ENCODE peak calls at places on chromosomes 2 and 18, in nine cellular contexts. O, M, P, R, J, W, G, I and U are unnamed samples. For H3K4me1, the result is how much of the 10 kb centered on the place peaks cover.

GRCh38 chr2:43305537-43305936 is 79.1 kb upstream of the ZFP36L2 start:
- DNase-seq in O (peak), M (no peak), P (peak), R (peak), J (no peak), W (peak), G (no peak), I (peak), U (no peak)

GRCh38 chr2:181394741-181395437 is 62.3 kb upstream of the ITGA4 start:
- DNase-seq in O (no peak), M (no peak), P (no peak), R (no peak), J (no peak), W (no peak), G (no peak), I (no peak), U (no peak)

GRCh38 chr2:232838406-232838874 is 31.6 kb upstream of the SNORC start:
- DNase-seq in O (no peak), M (peak), P (no peak), R (no peak), J (no peak), W (no peak), G (no peak), I (no peak), U (peak)

GRCh38 chr2:130376433-130377293 is 20.8 kb downstream of the PTPN18 start:
- DNase-seq in O (no peak), M (no peak), P (no peak), R (no peak), J (no peak), W (no peak), G (no peak), I (no peak), U (no peak)

GRCh38 chr2:186977433-186978045 is 128.6 kb upstream of the ZSWIM2 start:
- DNase-seq in O (no peak), M (no peak), P (no peak), R (no peak), J (no peak), W (no peak), G (no peak), I (no peak), U (no peak)

GRCh38 chr2:24652265-24653232 is 140.6 kb downstream of the PTRHD1 start:
- DNase-seq in O (no peak), M (peak), P (no peak), R (no peak), J (no peak), W (no peak), G (no peak), I (no peak), U (no peak)

GRCh38 chr18:29749699-29750098 is 1292.8 kb downstream of the DSC3 start:
- DNase-seq in O (no peak), M (peak), P (no peak), R (no peak), J (no peak), W (no peak), G (no peak), I (no peak), U (no peak)

GRCh38 chr2:60961457-60961856 is 56.1 kb upstream of the PEX13 start:
- DNase-seq in O (no peak), M (peak), P (no peak), R (no peak), J (no peak), W (no peak), G (no peak), I (no peak), U (no peak)

GRCh38 chr2:111624401-111625156 is 259.4 kb downstream of the ANAPC1 start:
- DNase-seq in O (no peak), M (peak), P (no peak), R (no peak), J (no peak), W (no peak), G (no peak), I (no peak), U (no peak)

GRCh38 chr2:215565897-215566296 is 130.0 kb upstream of the FN1 start:
- DNase-seq in O (no peak), M (no peak), P (no peak), R (no peak), J (no peak), W (no peak), G (no peak), I (no peak), U (no peak)

GRCh38 chr2:15714609-15715008 is 122.9 kb downstream of the DDX1 start:
- DNase-seq in O (no peak), M (no peak), P (no peak), R (no peak), J (no peak), W (no peak), G (no peak), I (no peak), U (no peak)

GRCh38 chr2:24957221-24957620 is 14.5 kb downstream of the DNAJC27 start:
- DNase-seq in O (no peak), M (no peak), P (no peak), R (no peak), J (no peak), W (no peak), G (no peak), I (no peak), U (no peak)

GRCh38 chr2:176125215-176126054 is 2.9 kb downstream of the HOXD9 start:
- DNase-seq in O (no peak), M (no peak), P (no peak), R (no peak), J (no peak), W (no peak), G (no peak), I (no peak), U (peak)
- H3K4me1 ChIP-seq in O (under half), M (under half), P (under half), R (under half), J (under half), W (under half), G (under half), I (under half), U (half or more)

DNA sequence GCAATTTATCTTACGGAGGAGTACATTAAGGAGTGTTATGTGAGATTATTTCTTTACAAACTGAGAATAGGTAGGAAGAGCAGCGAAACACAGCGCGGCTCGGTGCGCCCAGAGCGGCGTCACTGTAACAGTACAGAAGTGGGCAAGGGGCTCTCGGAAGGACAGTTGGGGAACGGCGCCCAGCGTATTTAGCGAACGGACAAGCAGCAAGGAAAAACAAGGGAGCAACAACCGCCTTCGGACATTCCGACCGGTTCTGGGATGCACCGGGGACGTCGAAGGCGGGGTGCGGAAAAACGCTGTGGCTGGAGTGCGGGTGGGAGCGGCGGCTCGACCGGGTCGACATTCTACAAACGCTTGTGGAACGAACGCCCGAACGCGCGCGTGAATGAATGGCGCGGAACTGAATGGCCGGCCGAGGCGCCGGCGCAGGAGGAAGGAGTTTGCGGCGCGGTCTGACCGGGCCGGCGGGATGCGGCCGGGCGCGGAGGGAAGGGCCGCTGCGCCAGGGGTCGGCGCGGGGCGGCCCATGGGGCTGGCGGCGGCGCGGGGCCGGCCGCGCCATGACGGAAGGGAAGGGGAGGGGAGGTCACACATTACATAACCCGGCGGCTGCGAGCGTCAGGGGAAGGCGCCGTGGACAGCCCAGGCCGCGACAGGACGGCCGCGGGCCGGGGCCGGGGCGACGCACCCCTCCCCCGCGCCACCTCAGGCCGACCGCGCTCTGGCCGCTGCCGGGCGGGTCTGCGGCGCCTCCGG is 639 bp downstream of the REV1 start:
- DNase-seq in O (peak), M (peak), P (peak), R (peak), J (peak), W (peak), G (no peak), I (peak), U (peak)
- TF ChIP-seq POLR2A in O (no peak), M (peak), P (peak), R (no peak), J (no peak), W (peak), G (no peak), I (peak), U (peak)

DNA sequence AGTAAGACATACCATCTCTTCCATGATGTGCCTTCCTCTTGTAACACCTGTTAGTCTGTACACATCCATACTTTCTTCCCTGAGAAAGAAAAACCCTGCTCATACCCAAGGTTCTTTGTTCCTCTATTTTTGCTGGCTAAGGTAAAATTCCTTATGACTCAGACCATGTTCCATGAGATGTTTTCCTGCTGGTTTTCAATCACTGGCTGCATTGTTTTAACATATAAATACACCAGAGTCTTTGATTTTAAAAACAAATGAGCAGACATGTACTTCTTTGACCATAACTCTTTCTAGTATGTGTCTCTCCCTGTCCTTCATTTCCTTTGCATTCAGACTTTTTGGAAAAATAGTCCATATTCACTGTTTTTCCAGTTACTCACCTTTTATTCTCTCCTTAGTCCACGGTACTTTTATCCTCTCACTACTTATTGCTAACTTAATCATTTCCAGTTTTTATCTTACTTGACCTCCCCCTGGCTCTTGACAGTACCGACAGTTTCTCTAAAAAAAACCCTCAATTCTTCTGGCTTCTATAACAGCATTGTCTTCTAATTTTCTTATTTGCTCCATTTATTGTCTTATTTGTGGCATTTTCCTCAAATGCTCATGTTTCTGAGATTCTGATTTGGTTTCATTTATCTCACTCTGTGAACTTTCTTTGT is 4.3 kb downstream of the VAPA start:
- DNase-seq in O (no peak), M (peak), P (no peak), R (no peak), J (no peak), W (no peak), G (no peak), I (no peak), U (no peak)
- H3K4me1 ChIP-seq in O (half or more), M (under half), P (half or more), R (under half), J (under half), W (half or more), G (under half), I (under half), U (half or more)

DNA sequence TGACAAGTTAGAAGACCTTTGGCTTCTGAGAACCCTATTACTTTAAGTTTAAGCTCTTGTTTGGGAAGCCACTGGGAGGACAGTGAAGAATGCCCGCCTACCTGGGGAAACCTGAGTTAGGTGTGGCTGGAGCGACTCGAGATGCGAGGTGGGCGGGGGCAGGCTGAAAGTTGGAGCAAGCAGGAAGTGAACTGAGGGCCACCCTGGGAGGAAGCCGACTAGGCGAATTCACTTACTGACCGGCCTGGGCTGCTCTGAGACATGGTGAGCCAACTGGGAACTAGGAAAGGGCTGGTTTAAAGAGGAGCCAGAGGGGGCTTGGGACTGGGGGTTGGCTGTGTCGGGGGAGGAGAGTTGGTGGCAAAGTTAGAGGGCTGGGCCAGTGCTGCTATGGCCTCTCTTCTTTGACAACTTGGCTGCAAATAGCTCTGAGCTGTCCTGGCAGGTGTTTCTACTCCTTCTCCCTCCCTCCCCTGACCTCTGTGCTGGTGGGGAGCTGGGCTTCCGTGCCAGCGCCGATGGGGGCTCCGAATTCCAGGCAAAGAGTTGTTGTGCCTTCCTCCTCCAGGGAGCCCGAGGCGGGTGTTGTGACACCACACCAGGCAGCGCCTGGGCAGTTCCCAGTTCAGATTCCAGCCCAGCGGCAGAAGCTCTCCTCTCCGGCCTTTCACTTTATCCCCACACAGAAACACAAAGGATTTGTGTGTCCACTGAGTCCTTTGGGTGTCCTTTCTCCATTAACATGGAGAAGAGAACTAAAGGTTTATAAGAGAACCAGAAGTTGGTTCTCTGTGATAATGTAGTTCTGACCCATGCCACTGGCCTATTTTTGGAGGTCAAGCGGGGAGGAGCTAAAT is at the start of gene VAMP8:
- DNase-seq in O (no peak), M (no peak), P (peak), R (no peak), J (peak), W (peak), G (peak), I (no peak), U (peak)
- TF ChIP-seq POLR2A in O (no peak), M (no peak), P (no peak), R (no peak), J (peak), W (peak), G (peak), I (no peak), U (no peak)

DNA sequence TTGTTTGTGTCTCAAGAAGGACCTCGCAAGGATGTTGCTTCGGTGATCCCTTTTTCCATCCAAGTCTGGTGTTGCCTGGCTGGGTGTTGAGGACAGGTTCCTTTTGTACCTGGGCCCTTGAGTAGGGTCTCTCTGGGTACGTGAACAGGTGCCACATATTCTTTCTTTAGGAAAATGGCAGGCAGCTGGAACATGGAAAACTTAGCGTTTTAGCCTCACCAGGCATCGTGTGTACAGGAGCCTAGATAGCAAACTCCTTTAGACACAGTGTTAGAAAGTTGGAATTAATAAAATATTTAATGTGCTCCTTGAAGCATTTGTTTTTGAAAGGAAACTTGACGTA is 54.3 kb upstream of the RBM44 start:
- DNase-seq in O (no peak), M (no peak), P (no peak), R (no peak), J (no peak), W (no peak), G (no peak), I (no peak), U (no peak)
- H3K4me1 ChIP-seq in O (under half), M (under half), P (half or more), R (under half), J (under half), W (under half), G (under half), I (under half), U (half or more)

DNA sequence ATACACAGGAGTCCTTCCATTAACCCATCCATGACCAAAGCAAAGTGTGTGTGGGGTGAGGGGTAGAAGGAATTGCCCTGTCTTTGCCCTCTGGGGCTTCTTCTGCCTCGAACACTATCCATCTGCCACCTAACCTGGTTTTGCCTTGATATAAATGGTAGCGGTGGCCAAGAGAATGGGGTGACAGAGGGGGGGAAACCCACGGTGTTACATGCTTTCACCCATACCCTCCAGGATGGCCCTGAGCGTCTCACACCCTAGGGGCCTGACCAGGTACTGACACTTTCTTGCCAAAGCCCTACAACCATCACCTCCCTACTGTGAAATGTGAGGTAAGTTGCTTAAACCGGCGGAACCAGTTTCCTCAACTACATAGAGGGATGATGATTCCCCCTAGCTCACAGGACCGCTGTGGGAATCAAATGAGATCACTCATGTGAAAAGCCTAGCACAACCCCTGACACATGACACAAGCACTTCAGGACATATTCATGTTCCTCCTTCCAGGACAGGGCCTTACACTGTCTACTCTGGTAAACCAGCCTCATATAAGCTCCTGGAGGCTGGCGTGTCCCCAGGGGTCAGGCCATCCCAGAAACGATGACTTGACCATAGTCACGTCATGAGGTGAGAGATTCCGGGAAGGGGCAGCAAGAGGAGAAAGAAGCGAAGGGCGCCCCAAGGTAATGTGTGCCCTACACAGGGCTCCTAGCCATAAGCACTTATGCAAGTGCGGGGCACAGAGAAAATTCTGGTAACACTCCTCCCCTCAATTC is 49.7 kb downstream of the C2orf42 start:
- DNase-seq in O (no peak), M (peak), P (peak), R (peak), J (peak), W (peak), G (peak), I (peak), U (peak)
- TF ChIP-seq POLR2A in O (peak), M (peak), P (no peak), R (no peak), J (peak), W (peak), G (no peak), I (no peak), U (no peak)

GRCh38 chr2:241272722-241273551 is 42.5 kb downstream of the HDLBP start:
- DNase-seq in O (peak), M (peak), P (peak), R (peak), J (peak), W (peak), G (no peak), I (peak), U (no peak)

GRCh38 chr2:241273552-241273988 is 41.9 kb downstream of the HDLBP start:
- DNase-seq in O (no peak), M (no peak), P (no peak), R (no peak), J (no peak), W (no peak), G (no peak), I (no peak), U (no peak)

GRCh38 chr2:241275910-241276309 is 39.6 kb downstream of the HDLBP start:
- DNase-seq in O (no peak), M (no peak), P (no peak), R (no peak), J (no peak), W (no peak), G (no peak), I (no peak), U (no peak)

GRCh38 chr2:241274127-241274526 is 41.3 kb downstream of the HDLBP start:
- DNase-seq in O (no peak), M (no peak), P (no peak), R (no peak), J (no peak), W (peak), G (no peak), I (no peak), U (no peak)

GRCh38 chr2:241275504-241275903 is 40.0 kb downstream of the HDLBP start:
- DNase-seq in O (no peak), M (no peak), P (no peak), R (no peak), J (no peak), W (no peak), G (no peak), I (no peak), U (no peak)
- H3K4me1 ChIP-seq in O (under half), M (under half), P (under half), R (under half), J (under half), W (under half), G (under half), I (under half), U (under half)